ENCODE peak calls at places on chromosomes 12 and 14, in five cellular contexts. One of them, this sample, is unnamed.

GRCh38 chr12:25839470-25839869 is 119.0 kb upstream of the RASSF8 start:
- DNase-seq in uterus: no peak
- DNase-seq in upper lobe of right lung: no peak
- DNase-seq in fibroblast of lung: peak
- DNase-seq in endodermal cell: no peak
- DNase-seq in this sample: peak

GRCh38 chr12:65333649-65334048 is 55.2 kb downstream of the MSRB3 start:
- DNase-seq in fibroblast of lung: no peak
- DNase-seq in uterus: no peak
- DNase-seq in endodermal cell: no peak
- DNase-seq in upper lobe of right lung: no peak
- DNase-seq in this sample: no peak

GRCh38 chr12:89351489-89352241 is 636 bp downstream of the DUSP6 start:
- DNase-seq in fibroblast of lung: peak
- DNase-seq in uterus: no peak
- DNase-seq in upper lobe of right lung: peak
- DNase-seq in endodermal cell: peak
- DNase-seq in this sample: no peak

GRCh38 chr14:89458713-89459112 is 41.7 kb upstream of the FOXN3 start:
- DNase-seq in fibroblast of lung: no peak
- DNase-seq in uterus: no peak
- DNase-seq in upper lobe of right lung: no peak
- DNase-seq in endodermal cell: no peak
- DNase-seq in this sample: no peak

GRCh38 chr12:104715562-104716182 is 242.4 kb downstream of the SLC41A2 start:
- DNase-seq in uterus: no peak
- DNase-seq in fibroblast of lung: no peak
- DNase-seq in upper lobe of right lung: no peak
- DNase-seq in endodermal cell: no peak
- DNase-seq in this sample: no peak

GRCh38 chr12:107439101-107439738 is 246.4 kb upstream of the PWP1 start:
- DNase-seq in endodermal cell: peak
- DNase-seq in fibroblast of lung: no peak
- DNase-seq in upper lobe of right lung: no peak
- DNase-seq in uterus: no peak
- DNase-seq in this sample: no peak

GRCh38 chr12:1773937-1774655 is 46.3 kb upstream of the LRTM2 start:
- DNase-seq in endodermal cell: no peak
- DNase-seq in fibroblast of lung: no peak
- DNase-seq in uterus: no peak
- DNase-seq in upper lobe of right lung: no peak
- DNase-seq in this sample: no peak

GRCh38 chr14:93086441-93087055 is 29.2 kb downstream of the ITPK1 start:
- DNase-seq in fibroblast of lung: no peak
- DNase-seq in uterus: no peak
- DNase-seq in upper lobe of right lung: no peak
- DNase-seq in endodermal cell: no peak
- DNase-seq in this sample: no peak

GRCh38 chr12:12839886-12840285 is 26.7 kb downstream of the DDX47 start:
- DNase-seq in uterus: no peak
- DNase-seq in fibroblast of lung: peak
- DNase-seq in upper lobe of right lung: peak
- DNase-seq in endodermal cell: no peak
- DNase-seq in this sample: peak

GRCh38 chr12:6646276-6647082 is 753 bp downstream of the ACRBP start:
- DNase-seq in upper lobe of right lung: no peak
- DNase-seq in endodermal cell: peak
- DNase-seq in fibroblast of lung: no peak
- DNase-seq in uterus: no peak
- DNase-seq in this sample: no peak

GRCh38 chr12:1738480-1738879 is 47.6 kb downstream of the ADIPOR2 start:
- DNase-seq in endodermal cell: no peak
- DNase-seq in fibroblast of lung: no peak
- DNase-seq in upper lobe of right lung: no peak
- DNase-seq in uterus: no peak
- DNase-seq in this sample: no peak

GRCh38 chr12:81123611-81124010 is 45.7 kb downstream of the ACSS3 start:
- DNase-seq in fibroblast of lung: no peak
- DNase-seq in uterus: no peak
- DNase-seq in upper lobe of right lung: no peak
- DNase-seq in endodermal cell: no peak
- DNase-seq in this sample: no peak

GRCh38 chr14:39069923-39070322 is 33.1 kb downstream of the SEC23A start:
- DNase-seq in endodermal cell: no peak
- DNase-seq in fibroblast of lung: no peak
- DNase-seq in uterus: no peak
- DNase-seq in upper lobe of right lung: no peak
- DNase-seq in this sample: no peak

GRCh38 chr14:59419383-59419782 is 45.8 kb downstream of the GPR135 start:
- DNase-seq in uterus: no peak
- DNase-seq in fibroblast of lung: no peak
- DNase-seq in upper lobe of right lung: no peak
- DNase-seq in endodermal cell: no peak
- DNase-seq in this sample: no peak

GRCh38 chr14:57957441-57957840 is 91.5 kb upstream of the SLC35F4 start:
- DNase-seq in upper lobe of right lung: no peak
- DNase-seq in fibroblast of lung: no peak
- DNase-seq in uterus: no peak
- DNase-seq in endodermal cell: no peak
- DNase-seq in this sample: no peak

GRCh38 chr12:27163048-27163715 is 80.8 kb upstream of the C12orf71 start:
- DNase-seq in upper lobe of right lung: no peak
- DNase-seq in uterus: no peak
- DNase-seq in fibroblast of lung: peak
- DNase-seq in endodermal cell: peak
- DNase-seq in this sample: no peak

GRCh38 chr12:31245822-31246469 is 80.0 kb downstream of the SINHCAF start:
- DNase-seq in uterus: no peak
- DNase-seq in endodermal cell: peak
- DNase-seq in fibroblast of lung: no peak
- DNase-seq in upper lobe of right lung: no peak
- DNase-seq in this sample: peak

GRCh38 chr12:28811457-28811856 is 337.6 kb upstream of the FAR2 start:
- DNase-seq in fibroblast of lung: no peak
- DNase-seq in upper lobe of right lung: no peak
- DNase-seq in endodermal cell: no peak
- DNase-seq in uterus: no peak
- DNase-seq in this sample: no peak

GRCh38 chr12:62799126-62799736 is 135.7 kb downstream of the PPM1H start:
- DNase-seq in fibroblast of lung: peak
- DNase-seq in upper lobe of right lung: no peak
- DNase-seq in uterus: peak
- DNase-seq in endodermal cell: peak
- DNase-seq in this sample: peak

GRCh38 chr12:15334225-15334624 is 11.9 kb downstream of the PTPRO start:
- DNase-seq in upper lobe of right lung: no peak
- DNase-seq in uterus: no peak
- DNase-seq in endodermal cell: no peak
- DNase-seq in fibroblast of lung: no peak
- DNase-seq in this sample: no peak

GRCh38 chr14:102823546-102823945 is 46.3 kb downstream of the TRAF3 start:
- DNase-seq in endodermal cell: no peak
- DNase-seq in upper lobe of right lung: no peak
- DNase-seq in uterus: no peak
- DNase-seq in fibroblast of lung: no peak
- DNase-seq in this sample: no peak

GRCh38 chr14:102825307-102826095 is 48.3 kb downstream of the TRAF3 start:
- DNase-seq in endodermal cell: no peak
- DNase-seq in fibroblast of lung: no peak
- DNase-seq in uterus: no peak
- DNase-seq in upper lobe of right lung: no peak
- DNase-seq in this sample: no peak

GRCh38 chr14:102826751-102827675 is 49.8 kb downstream of the TRAF3 start:
- DNase-seq in upper lobe of right lung: no peak
- DNase-seq in fibroblast of lung: no peak
- DNase-seq in uterus: no peak
- DNase-seq in endodermal cell: no peak
- DNase-seq in this sample: no peak

GRCh38 chr14:102826161-102826560 is 48.9 kb downstream of the TRAF3 start:
- DNase-seq in fibroblast of lung: peak
- DNase-seq in upper lobe of right lung: no peak
- DNase-seq in endodermal cell: no peak
- DNase-seq in uterus: no peak
- DNase-seq in this sample: no peak

GRCh38 chr14:102824832-102825231 is 47.6 kb downstream of the TRAF3 start:
- DNase-seq in upper lobe of right lung: no peak
- DNase-seq in fibroblast of lung: peak
- DNase-seq in uterus: no peak
- DNase-seq in endodermal cell: no peak
- DNase-seq in this sample: peak
- TF ChIP-seq CTCF in upper lobe of right lung: no peak
- TF ChIP-seq CTCF in fibroblast of lung: no peak
- TF ChIP-seq CTCF in uterus: no peak
- TF ChIP-seq CTCF in endodermal cell: no peak
- TF ChIP-seq CTCF in this sample: no peak

DNA sequence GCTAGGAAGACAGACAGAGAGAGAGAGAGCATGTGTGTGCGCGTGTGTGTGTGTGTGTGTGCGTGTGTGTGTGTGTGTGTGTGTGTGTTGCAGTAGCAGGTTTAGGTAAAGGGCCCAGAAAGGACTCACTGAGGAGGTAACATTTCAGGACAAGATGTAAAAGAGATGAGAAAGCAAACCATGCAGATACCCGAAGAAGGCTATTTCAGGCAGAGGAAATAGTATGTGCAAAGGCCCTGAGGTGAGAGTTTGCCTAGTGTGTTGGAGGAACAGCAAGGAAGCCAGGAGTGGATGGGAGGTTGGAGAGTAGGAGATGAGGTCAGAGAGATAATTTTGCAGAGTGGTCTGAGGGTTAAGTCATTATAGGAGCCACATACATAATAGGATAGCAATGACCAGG is 754.3 kb upstream of the TBX3 start:
- DNase-seq in fibroblast of lung: no peak
- DNase-seq in uterus: no peak
- DNase-seq in upper lobe of right lung: no peak
- DNase-seq in endodermal cell: no peak
- DNase-seq in this sample: no peak
- H3K27ac ChIP-seq in fibroblast of lung: no peak
- H3K27ac ChIP-seq in uterus: no peak
- H3K27ac ChIP-seq in upper lobe of right lung: no peak
- H3K27ac ChIP-seq in endodermal cell: no peak
- H3K27ac ChIP-seq in this sample: no peak

GRCh38 chr12:102939670-102940222 is 17.7 kb upstream of the ASCL1 start:
- DNase-seq in upper lobe of right lung: no peak
- DNase-seq in endodermal cell: no peak
- DNase-seq in fibroblast of lung: no peak
- DNase-seq in uterus: no peak
- DNase-seq in this sample: no peak
- TF ChIP-seq CTCF in upper lobe of right lung: no peak
- TF ChIP-seq CTCF in endodermal cell: peak
- TF ChIP-seq CTCF in fibroblast of lung: no peak
- TF ChIP-seq CTCF in uterus: no peak
- TF ChIP-seq CTCF in this sample: no peak

GRCh38 chr14:70601162-70601561 is 707 bp upstream of the MED6 start:
- DNase-seq in fibroblast of lung: peak
- DNase-seq in endodermal cell: no peak
- DNase-seq in upper lobe of right lung: no peak
- DNase-seq in uterus: no peak
- DNase-seq in this sample: no peak
- H3K27ac ChIP-seq in fibroblast of lung: no peak
- H3K27ac ChIP-seq in endodermal cell: peak
- H3K27ac ChIP-seq in upper lobe of right lung: peak
- H3K27ac ChIP-seq in uterus: peak
- H3K27ac ChIP-seq in this sample: peak

GRCh38 chr14:85531594-85532391 is 1.8 kb downstream of the FLRT2 start:
- DNase-seq in uterus: peak
- DNase-seq in endodermal cell: peak
- DNase-seq in fibroblast of lung: peak
- DNase-seq in upper lobe of right lung: peak
- DNase-seq in this sample: peak
- TF ChIP-seq CTCF in uterus: no peak
- TF ChIP-seq CTCF in endodermal cell: peak
- TF ChIP-seq CTCF in fibroblast of lung: peak
- TF ChIP-seq CTCF in upper lobe of right lung: peak
- TF ChIP-seq CTCF in this sample: peak

DNA sequence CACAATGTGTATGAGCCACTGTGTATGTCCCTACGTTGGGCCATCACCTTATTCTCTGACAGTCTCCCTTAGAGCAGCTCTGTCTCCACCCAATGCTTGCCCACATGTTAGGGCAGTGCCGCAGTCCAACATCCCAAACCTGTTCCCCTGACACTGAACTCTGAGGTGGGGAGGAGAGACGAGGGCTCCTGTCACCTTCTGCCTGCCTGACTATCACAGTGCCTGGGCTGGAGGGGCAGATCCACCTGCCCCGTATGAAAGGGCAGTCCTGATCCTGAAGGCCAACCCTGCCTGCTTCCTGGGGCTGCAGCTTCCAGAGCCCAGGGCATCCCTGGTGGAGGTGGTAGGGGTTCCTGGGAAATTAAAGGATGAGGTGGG is 2.2 kb downstream of the TGM1 start:
- DNase-seq in fibroblast of lung: no peak
- DNase-seq in uterus: no peak
- DNase-seq in upper lobe of right lung: no peak
- DNase-seq in endodermal cell: no peak
- DNase-seq in this sample: no peak
- H3K27ac ChIP-seq in fibroblast of lung: no peak
- H3K27ac ChIP-seq in uterus: no peak
- H3K27ac ChIP-seq in upper lobe of right lung: no peak
- H3K27ac ChIP-seq in endodermal cell: no peak
- H3K27ac ChIP-seq in this sample: peak

DNA sequence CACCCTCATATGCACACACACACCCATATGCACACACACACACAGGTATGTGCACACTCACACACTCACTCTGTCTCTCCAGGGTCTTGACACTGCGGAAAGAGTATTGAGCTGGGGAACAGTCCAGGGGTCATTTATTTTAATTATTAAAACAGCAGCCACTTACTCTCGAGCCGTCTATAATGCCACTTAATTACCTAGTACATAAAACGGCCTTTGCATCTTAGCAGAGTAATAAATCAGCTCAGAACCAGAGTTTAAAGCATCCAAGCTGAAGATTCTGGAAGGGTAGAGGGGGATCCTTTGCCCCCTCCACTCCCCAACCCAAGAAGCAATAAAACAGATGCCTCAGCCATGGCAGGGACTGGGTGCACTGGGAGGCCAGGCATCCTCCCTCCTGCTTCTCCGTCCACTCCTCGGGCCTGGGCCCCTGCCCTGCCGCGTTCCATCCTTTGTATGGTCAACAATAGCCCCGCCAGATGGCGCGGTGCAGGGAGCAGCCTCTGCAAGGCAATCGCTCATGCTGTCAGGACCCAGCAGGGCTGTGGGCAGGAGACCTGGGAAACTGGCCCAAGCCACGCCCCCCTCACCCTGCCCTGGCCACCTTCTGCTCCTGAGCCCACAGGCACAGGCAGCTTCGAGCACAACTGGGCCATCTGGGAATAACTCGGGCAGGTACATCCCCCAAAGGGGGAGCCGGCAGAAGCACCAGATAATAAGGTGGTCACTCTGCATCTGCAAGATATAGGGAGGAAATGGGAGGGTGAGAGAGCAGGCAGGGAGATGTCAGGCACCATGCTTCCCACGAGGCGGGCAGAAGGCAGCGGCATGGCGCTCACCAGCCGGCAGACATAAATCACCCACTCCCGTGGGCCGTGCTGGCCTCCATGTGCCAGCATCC is 40.9 kb downstream of the CCDC85C start:
- DNase-seq in upper lobe of right lung: peak
- DNase-seq in endodermal cell: peak
- DNase-seq in fibroblast of lung: peak
- DNase-seq in uterus: peak
- DNase-seq in this sample: peak
- TF ChIP-seq CTCF in upper lobe of right lung: peak
- TF ChIP-seq CTCF in endodermal cell: peak
- TF ChIP-seq CTCF in fibroblast of lung: no peak
- TF ChIP-seq CTCF in uterus: peak
- TF ChIP-seq CTCF in this sample: no peak

This sample was measured in RWPE1.